ENCODE peak calls at places on chromosomes 2 and 18, in eight cellular contexts. V is AG10803, T is endothelial cell, R is astrocyte of the spinal cord, B is BE2C, N is epithelial cell of proximal tubule, S is fibroblast of pulmonary artery, X is lower leg skin. C is an unnamed sample.

GRCh38 chr2:53755022-53755630 is 12.5 kb upstream of the CHAC2 start:
- DNase-seq in V (peak), T (no peak), R (no peak), B (no peak), N (no peak), S (peak), X (peak), C (peak)

GRCh38 chr18:25422230-25422629 is 70.3 kb upstream of the ZNF521 start:
- DNase-seq in V (no peak), T (no peak), R (no peak), B (no peak), N (no peak), S (no peak), X (no peak), C (no peak)

GRCh38 chr18:55489742-55490055 is 98.3 kb downstream of the TCF4 start:
- DNase-seq in V (peak), T (no peak), R (no peak), B (peak), N (no peak), S (no peak), X (no peak), C (no peak)

GRCh38 chr2:239579081-239579480 is 178.3 kb upstream of the HDAC4 start:
- DNase-seq in V (no peak), T (no peak), R (no peak), B (no peak), N (no peak), S (no peak), X (no peak), C (no peak)

GRCh38 chr2:9745153-9745899 is 97.9 kb upstream of the TAF1B start:
- DNase-seq in V (peak), T (no peak), R (no peak), B (no peak), N (no peak), S (no peak), X (no peak), C (no peak)

GRCh38 chr2:234488913-234489451 is 7.9 kb downstream of the ARL4C start:
- DNase-seq in V (no peak), T (no peak), R (no peak), B (no peak), N (no peak), S (no peak), X (no peak), C (no peak)

GRCh38 chr2:106801256-106801655 is 84.7 kb downstream of the ST6GAL2 start:
- DNase-seq in V (no peak), T (no peak), R (no peak), B (no peak), N (no peak), S (no peak), X (no peak), C (no peak)

GRCh38 chr18:10182009-10182624 is 268.3 kb downstream of the VAPA start:
- DNase-seq in V (no peak), T (no peak), R (no peak), B (no peak), N (no peak), S (no peak), X (no peak), C (no peak)

GRCh38 chr2:168346725-168347477 is 99.5 kb upstream of the STK39 start:
- DNase-seq in V (peak), T (peak), R (peak), B (peak), N (no peak), S (peak), X (peak), C (peak)

GRCh38 chr2:75337619-75338018 is 138.3 kb upstream of the TACR1 start:
- DNase-seq in V (no peak), T (no peak), R (no peak), B (no peak), N (no peak), S (no peak), X (no peak), C (no peak)

GRCh38 chr2:75328156-75328555 is 128.8 kb upstream of the TACR1 start:
- DNase-seq in V (no peak), T (no peak), R (no peak), B (no peak), N (no peak), S (no peak), X (no peak), C (no peak)

GRCh38 chr2:75337040-75337439 is 137.7 kb upstream of the TACR1 start:
- DNase-seq in V (no peak), T (no peak), R (no peak), B (no peak), N (no peak), S (no peak), X (no peak), C (no peak)

GRCh38 chr2:75334076-75334475 is 134.8 kb upstream of the TACR1 start:
- DNase-seq in V (no peak), T (no peak), R (no peak), B (no peak), N (no peak), S (no peak), X (no peak), C (no peak)
- TF ChIP-seq CTCF in V (no peak), T (no peak), R (no peak), B (no peak), N (no peak), S (no peak), X (no peak), C (no peak)

GRCh38 chr2:193581807-193582206 is 1387.1 kb upstream of the TMEFF2 start:
- DNase-seq in V (no peak), T (no peak), R (no peak), B (no peak), N (no peak), S (no peak), X (no peak), C (no peak)

GRCh38 chr2:193580176-193580950 is 1385.6 kb upstream of the TMEFF2 start:
- DNase-seq in V (no peak), T (no peak), R (no peak), B (no peak), N (no peak), S (peak), X (no peak), C (no peak)

GRCh38 chr2:193584522-193584938 is 1389.8 kb upstream of the TMEFF2 start:
- DNase-seq in V (no peak), T (peak), R (peak), B (peak), N (peak), S (peak), X (no peak), C (peak)

DNA sequence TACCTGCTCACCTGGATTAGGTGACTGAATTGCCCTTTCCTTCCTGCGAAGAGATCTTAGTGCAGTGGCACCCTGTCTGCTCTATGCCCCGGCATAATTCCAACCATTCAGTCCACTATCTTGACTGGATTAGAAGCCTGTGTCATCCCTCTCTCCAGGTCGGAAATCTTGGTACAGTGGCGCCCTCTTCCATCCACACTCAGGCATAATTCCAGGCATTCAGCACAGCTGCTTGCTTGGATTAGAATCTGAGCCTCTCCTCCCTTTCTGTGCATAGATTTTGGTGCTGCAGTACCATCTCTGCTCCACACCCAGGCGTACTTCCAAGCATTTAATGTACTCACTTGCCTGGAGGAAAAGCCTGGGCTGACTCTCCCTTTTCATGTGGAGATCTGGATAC is 1389.3 kb upstream of the TMEFF2 start:
- DNase-seq in V (no peak), T (peak), R (peak), B (peak), N (no peak), S (peak), X (no peak), C (peak)
- TF ChIP-seq CTCF in V (no peak), T (no peak), R (peak), B (peak), N (peak), S (peak), X (no peak), C (peak)

GRCh38 chr2:117771969-117772630 is 42.4 kb upstream of the DDX18 start:
- DNase-seq in V (peak), T (no peak), R (peak), B (no peak), N (no peak), S (peak), X (no peak), C (peak)
- TF ChIP-seq CTCF in V (peak), T (peak), R (peak), B (peak), N (peak), S (peak), X (no peak), C (peak)

DNA sequence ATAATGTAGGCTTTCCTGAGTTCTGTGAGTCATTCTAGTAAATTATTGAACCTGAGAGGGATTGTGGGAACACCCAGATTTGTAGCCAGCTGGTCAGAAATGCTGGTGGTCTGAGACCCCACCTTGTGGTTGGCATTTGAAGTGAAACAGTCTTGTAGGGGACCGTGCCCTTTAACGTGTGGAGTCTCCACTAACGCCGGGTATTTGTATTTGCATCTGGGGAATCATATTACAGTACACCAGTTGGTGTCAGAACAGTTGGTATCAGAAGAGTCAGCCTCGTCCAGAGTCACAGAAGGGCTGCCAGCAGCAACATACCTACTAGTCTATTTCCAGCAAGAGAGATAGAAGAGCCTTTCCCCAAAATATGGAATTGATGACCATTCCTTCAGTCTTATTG is 38.3 kb upstream of the PTPN4 start:
- DNase-seq in V (no peak), T (no peak), R (no peak), B (no peak), N (no peak), S (no peak), X (no peak), C (no peak)
- TF ChIP-seq CTCF in V (no peak), T (no peak), R (no peak), B (no peak), N (peak), S (no peak), X (no peak), C (no peak)

DNA sequence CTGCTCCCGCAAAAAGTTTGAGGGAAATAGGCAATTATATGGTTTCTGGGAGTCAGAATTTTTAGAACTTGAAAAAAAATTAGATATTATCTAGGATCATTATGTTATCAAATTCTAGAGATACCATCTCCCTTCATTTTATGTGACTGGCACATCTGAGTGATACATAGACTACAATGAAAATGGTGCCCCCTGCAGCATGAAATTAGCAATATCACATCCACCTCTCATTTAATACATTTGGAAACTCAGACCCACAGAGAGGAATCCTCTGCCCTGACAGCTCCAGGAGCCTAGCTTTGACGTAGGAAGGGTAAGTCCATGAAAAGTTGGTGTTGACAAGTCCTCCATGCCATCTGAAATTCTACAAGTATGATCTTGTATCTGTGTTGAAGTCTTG is 381.6 kb downstream of the SUCLG1 start:
- DNase-seq in V (peak), T (peak), R (no peak), B (peak), N (no peak), S (peak), X (no peak), C (peak)
- TF ChIP-seq CTCF in V (peak), T (peak), R (peak), B (peak), N (peak), S (peak), X (no peak), C (peak)

DNA sequence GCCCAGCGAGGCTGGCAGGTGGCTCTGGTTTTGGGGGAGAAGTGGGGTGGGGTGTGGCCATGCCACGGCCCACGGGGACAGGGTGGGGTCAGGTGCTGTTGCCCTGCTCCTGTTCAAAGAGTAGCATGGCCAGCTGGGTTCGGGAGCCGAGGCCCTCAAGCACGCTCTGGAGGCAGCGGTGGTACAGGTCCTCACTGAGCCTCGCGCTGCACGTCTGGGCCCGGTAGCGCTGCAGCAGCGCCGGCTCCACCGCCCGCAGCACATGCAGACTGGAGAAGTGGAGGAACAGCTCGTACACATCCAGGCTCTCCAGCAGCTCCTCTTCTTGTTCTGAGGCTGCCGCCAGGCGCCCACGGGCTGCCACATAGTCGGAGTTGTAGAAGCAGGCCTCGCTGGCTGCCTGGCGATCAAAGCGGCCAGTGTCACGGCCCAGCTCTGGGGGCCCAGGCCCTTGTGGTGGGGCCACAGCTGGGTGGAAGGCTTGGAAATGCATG is 4.3 kb downstream of the CHPF start:
- DNase-seq in V (no peak), T (no peak), R (no peak), B (no peak), N (no peak), S (no peak), X (no peak), C (no peak)
- TF ChIP-seq CTCF in V (no peak), T (no peak), R (no peak), B (no peak), N (no peak), S (no peak), X (no peak), C (no peak)

GRCh38 chr2:8015848-8016580 is 665.8 kb upstream of the ID2 start:
- DNase-seq in V (peak), T (no peak), R (no peak), B (no peak), N (no peak), S (no peak), X (no peak), C (no peak)
- TF ChIP-seq CTCF in V (no peak), T (no peak), R (no peak), B (no peak), N (peak), S (no peak), X (no peak), C (no peak)